ENCODE peak calls at places on chromosome 7, in seven cellular contexts. U is omental fat pad; K is Panc1; M is activated naive CD8-positive, alpha-beta T cell treated with anti-CD3 and anti-CD28 coated beads, Interleukin-2, amount 50 U/mL, for 24 hours; H is heart left ventricle; E is lower lobe of right lung; Y is gastrocnemius medialis. N is an unnamed sample.

GRCh38 chr7:110483553-110483952 is 607.4 kb upstream of the LRRN3 start:
- ATAC-seq in U (no peak), K (no peak), M (no peak), H (no peak), E (no peak), Y (no peak), N (no peak)

GRCh38 chr7:149561072-149561471 is 63.5 kb upstream of the ZNF746 start:
- ATAC-seq in U (no peak), K (no peak), M (no peak), H (no peak), E (no peak), Y (no peak), N (no peak)

GRCh38 chr7:101116898-101117297 is 10.0 kb upstream of the SERPINE1 start:
- ATAC-seq in U (no peak), K (peak; percentile 54), M (no peak), H (no peak), E (no peak), Y (no peak), N (no peak)

GRCh38 chr7:80634505-80634904 is 3.9 kb upstream of the CD36 start:
- ATAC-seq in U (peak; percentile 94), K (no peak), M (no peak), H (peak; percentile 69), E (peak; percentile 65), Y (peak; percentile 80), N (no peak)

GRCh38 chr7:2151235-2151634 is 81.5 kb downstream of the MAD1L1 start:
- ATAC-seq in U (no peak), K (peak; percentile 49), M (no peak), H (peak; percentile 73), E (no peak), Y (no peak), N (no peak)

GRCh38 chr7:131183611-131184119 is 144.0 kb upstream of the MKLN1 start:
- ATAC-seq in U (no peak), K (no peak), M (no peak), H (no peak), E (no peak), Y (no peak), N (peak; percentile 20)

GRCh38 chr7:105097619-105098018 is 83.6 kb downstream of the KMT2E start:
- ATAC-seq in U (peak; percentile 55), K (no peak), M (no peak), H (peak; percentile 59), E (no peak), Y (peak; percentile 75), N (no peak)

GRCh38 chr7:105296491-105296890 is 92.2 kb downstream of the SRPK2 start:
- ATAC-seq in U (no peak), K (no peak), M (no peak), H (no peak), E (no peak), Y (no peak), N (no peak)

GRCh38 chr7:75957021-75957736 is 37.2 kb downstream of the TMEM120A start:
- ATAC-seq in U (no peak), K (no peak), M (no peak), H (peak; percentile 23), E (peak; percentile 93), Y (no peak), N (no peak)

GRCh38 chr7:28755255-28755654 is 202.9 kb downstream of the TRIL start:
- ATAC-seq in U (peak; percentile 90), K (no peak), M (no peak), H (peak; percentile 68), E (no peak), Y (peak; percentile 52), N (no peak)

GRCh38 chr7:157310676-157311185 is 26.1 kb upstream of the DNAJB6 start:
- ATAC-seq in U (no peak), K (no peak), M (no peak), H (no peak), E (no peak), Y (no peak), N (peak; percentile 68)

GRCh38 chr7:129457101-129457500 is 22.9 kb downstream of the STRIP2 start:
- ATAC-seq in U (no peak), K (no peak), M (no peak), H (no peak), E (no peak), Y (no peak), N (no peak)

GRCh38 chr7:26319631-26320030 is 28.0 kb downstream of the SNX10 start:
- ATAC-seq in U (no peak), K (no peak), M (no peak), H (no peak), E (no peak), Y (no peak), N (no peak)

GRCh38 chr7:40186586-40186985 is 51.8 kb downstream of the SUGCT start:
- ATAC-seq in U (no peak), K (no peak), M (no peak), H (no peak), E (no peak), Y (no peak), N (no peak)

GRCh38 chr7:95723583-95724180 is 48.7 kb upstream of the DYNC1I1 start:
- ATAC-seq in U (peak; percentile 64), K (peak; percentile 90), M (peak; percentile 61), H (peak; percentile 84), E (peak; percentile 35), Y (peak; percentile 60), N (no peak)

GRCh38 chr7:68699090-68699711 is 899.1 kb upstream of the AUTS2 start:
- ATAC-seq in U (no peak), K (no peak), M (no peak), H (no peak), E (no peak), Y (no peak), N (no peak)

GRCh38 chr7:142131439-142131838 is 19.9 kb downstream of the MGAM2 start:
- ATAC-seq in U (no peak), K (no peak), M (peak; percentile 20), H (no peak), E (no peak), Y (no peak), N (peak; percentile 43)

GRCh38 chr7:130942211-130942964 is 208.4 kb upstream of the KLF14 start:
- ATAC-seq in U (peak; percentile 30), K (peak; percentile 64), M (no peak), H (no peak), E (peak; percentile 69), Y (peak; percentile 73), N (peak; percentile 23)

GRCh38 chr7:47418910-47419309 is 163.0 kb downstream of the TNS3 start:
- ATAC-seq in U (no peak), K (no peak), M (no peak), H (no peak), E (no peak), Y (peak; percentile 32), N (no peak)

GRCh38 chr7:104838537-104839299 is 175.3 kb upstream of the KMT2E start:
- ATAC-seq in U (no peak), K (no peak), M (no peak), H (no peak), E (no peak), Y (no peak), N (no peak)

GRCh38 chr7:85230623-85231022 is 43.8 kb upstream of the SEMA3D start:
- ATAC-seq in U (no peak), K (no peak), M (no peak), H (no peak), E (no peak), Y (no peak), N (no peak)

GRCh38 chr7:151251926-151252835 is 3.7 kb upstream of the SMARCD3 start:
- ATAC-seq in U (peak; percentile 69), K (peak; percentile 58), M (peak; percentile 7), H (peak; percentile 65), E (peak; percentile 68), Y (peak; percentile 12), N (no peak)